ENCODE peak calls at places on chromosomes 5 and 9, in six cellular contexts. A, F, Z, S, N and D are unnamed samples.

GRCh38 chr5:112186401-112186990 is 232.6 kb downstream of the EPB41L4A start:
- DNase-seq in A (no peak), F (peak), Z (no peak), S (no peak), N (no peak), D (no peak)

GRCh38 chr5:133225671-133226152 is 173.9 kb downstream of the HSPA4 start:
- DNase-seq in A (no peak), F (peak), Z (no peak), S (no peak), N (no peak), D (peak)

GRCh38 chr9:112489876-112490661 is 3.4 kb downstream of the KIAA1958 start:
- DNase-seq in A (no peak), F (peak), Z (no peak), S (no peak), N (no peak), D (no peak)

GRCh38 chr5:52356311-52356918 is 431.3 kb upstream of the ITGA1 start:
- DNase-seq in A (no peak), F (peak), Z (no peak), S (no peak), N (no peak), D (no peak)

GRCh38 chr5:138450971-138451370 is 12.1 kb downstream of the REEP2 start:
- DNase-seq in A (no peak), F (no peak), Z (no peak), S (no peak), N (peak), D (no peak)

GRCh38 chr9:121736147-121736721 is 84.8 kb downstream of the DAB2IP start:
- DNase-seq in A (no peak), F (peak), Z (peak), S (peak), N (peak), D (no peak)

GRCh38 chr5:170070556-170071412 is 34.9 kb upstream of the FOXI1 start:
- DNase-seq in A (no peak), F (peak), Z (no peak), S (no peak), N (no peak), D (no peak)

GRCh38 chr9:20713172-20713571 is 29.1 kb downstream of the FOCAD start:
- DNase-seq in A (no peak), F (no peak), Z (no peak), S (no peak), N (no peak), D (no peak)

GRCh38 chr5:123755587-123756324 is 243.8 kb downstream of the CSNK1G3 start:
- DNase-seq in A (peak), F (no peak), Z (no peak), S (no peak), N (no peak), D (no peak)

GRCh38 chr9:113580041-113580953 is 116.8 kb downstream of the RGS3 start:
- DNase-seq in A (no peak), F (peak), Z (peak), S (no peak), N (peak), D (no peak)

GRCh38 chr9:137798142-137798541 is 79.4 kb upstream of the CACNA1B start:
- DNase-seq in A (no peak), F (no peak), Z (no peak), S (no peak), N (no peak), D (no peak)

GRCh38 chr5:39755986-39756385 is 331.2 kb upstream of the DAB2 start:
- DNase-seq in A (peak), F (no peak), Z (no peak), S (no peak), N (no peak), D (no peak)

GRCh38 chr5:102922111-102922510 is 167.0 kb downstream of the PAM start:
- DNase-seq in A (no peak), F (no peak), Z (no peak), S (no peak), N (no peak), D (no peak)

GRCh38 chr9:106862946-106863740 is at the start of gene ZNF462:
- DNase-seq in A (no peak), F (peak), Z (peak), S (peak), N (no peak), D (peak)

GRCh38 chr5:133599044-133599443 is 13.3 kb downstream of the FSTL4 start:
- DNase-seq in A (no peak), F (no peak), Z (no peak), S (no peak), N (no peak), D (peak)

GRCh38 chr9:104240890-104241289 is 146.8 kb downstream of the SMC2 start:
- DNase-seq in A (no peak), F (no peak), Z (no peak), S (no peak), N (no peak), D (no peak)

GRCh38 chr5:100502684-100503083 is 32.5 kb upstream of the FAM174A start:
- DNase-seq in A (no peak), F (no peak), Z (no peak), S (no peak), N (no peak), D (no peak)

GRCh38 chr9:108296056-108296455 is 559.7 kb downstream of the ACTL7B start:
- DNase-seq in A (peak), F (no peak), Z (no peak), S (no peak), N (no peak), D (no peak)

GRCh38 chr9:107723015-107723414 is 233.4 kb upstream of the KLF4 start:
- DNase-seq in A (no peak), F (no peak), Z (no peak), S (no peak), N (no peak), D (no peak)

GRCh38 chr5:23530571-23530970 is 23.2 kb downstream of the PRDM9 start:
- DNase-seq in A (no peak), F (no peak), Z (no peak), S (no peak), N (no peak), D (no peak)

GRCh38 chr9:76817489-76817888 is 53.3 kb downstream of the PCA3 start:
- DNase-seq in A (peak), F (no peak), Z (no peak), S (no peak), N (no peak), D (no peak)

GRCh38 chr9:14372437-14373318 is 58.7 kb upstream of the NFIB start:
- DNase-seq in A (no peak), F (no peak), Z (no peak), S (peak), N (no peak), D (no peak)

DNA sequence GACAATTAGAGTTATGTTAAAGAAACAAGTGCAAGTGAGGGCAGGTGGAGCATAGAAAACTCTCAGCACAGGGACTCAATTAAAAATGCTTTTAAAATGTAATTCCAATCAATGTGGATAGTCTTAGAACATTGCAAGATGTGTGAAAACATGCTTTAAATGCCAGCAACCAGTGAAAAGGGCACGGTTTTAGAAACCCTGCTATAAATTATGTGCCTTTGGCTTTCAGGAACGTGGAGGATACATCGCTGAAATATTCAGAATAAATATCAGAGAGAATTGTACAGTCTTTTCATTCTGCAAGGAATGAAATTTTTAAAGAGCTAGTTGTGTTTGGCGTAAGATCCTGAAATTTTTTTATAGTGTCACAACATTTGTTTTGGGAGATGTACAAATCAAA is 101.1 kb downstream of the TLE4 start:
- DNase-seq in A (no peak), F (no peak), Z (no peak), S (no peak), N (no peak), D (no peak)
- TF ChIP-seq CTCF in A (no peak), F (no peak), Z (no peak), S (no peak), N (no peak), D (no peak)

GRCh38 chr5:171323806-171324632 is 15.0 kb downstream of the TLX3 start:
- DNase-seq in A (no peak), F (no peak), Z (no peak), S (no peak), N (peak), D (no peak)
- TF ChIP-seq CTCF in A (no peak), F (no peak), Z (no peak), S (no peak), N (no peak), D (no peak)

GRCh38 chr5:109927639-109928038 is 237.9 kb downstream of the MAN2A1 start:
- DNase-seq in A (no peak), F (no peak), Z (no peak), S (no peak), N (no peak), D (no peak)

GRCh38 chr5:109924708-109925107 is 235.0 kb downstream of the MAN2A1 start:
- DNase-seq in A (no peak), F (no peak), Z (no peak), S (no peak), N (no peak), D (no peak)

GRCh38 chr5:109928046-109928445 is 238.3 kb downstream of the MAN2A1 start:
- DNase-seq in A (no peak), F (no peak), Z (no peak), S (no peak), N (no peak), D (no peak)

GRCh38 chr5:109931049-109931448 is 241.3 kb downstream of the MAN2A1 start:
- DNase-seq in A (no peak), F (no peak), Z (no peak), S (no peak), N (no peak), D (no peak)

GRCh38 chr5:109929371-109929770 is 239.6 kb downstream of the MAN2A1 start:
- DNase-seq in A (no peak), F (no peak), Z (no peak), S (no peak), N (no peak), D (no peak)
- TF ChIP-seq CTCF in A (no peak), F (no peak), Z (no peak), S (no peak), N (no peak), D (no peak)

GRCh38 chr5:9051779-9052178 is 494.1 kb downstream of the SEMA5A start:
- DNase-seq in A (no peak), F (no peak), Z (no peak), S (no peak), N (no peak), D (no peak)

GRCh38 chr5:9046756-9047481 is 499.0 kb downstream of the SEMA5A start:
- DNase-seq in A (peak), F (no peak), Z (no peak), S (no peak), N (no peak), D (no peak)

GRCh38 chr5:9047932-9048331 is 497.9 kb downstream of the SEMA5A start:
- DNase-seq in A (no peak), F (no peak), Z (no peak), S (no peak), N (no peak), D (no peak)

GRCh38 chr5:9042241-9042640 is 503.6 kb downstream of the SEMA5A start:
- DNase-seq in A (no peak), F (no peak), Z (no peak), S (no peak), N (no peak), D (no peak)

GRCh38 chr5:9045946-9046345 is 499.9 kb downstream of the SEMA5A start:
- DNase-seq in A (no peak), F (no peak), Z (no peak), S (no peak), N (no peak), D (no peak)
- TF ChIP-seq CTCF in A (no peak), F (no peak), Z (no peak), S (no peak), N (no peak), D (no peak)

DNA sequence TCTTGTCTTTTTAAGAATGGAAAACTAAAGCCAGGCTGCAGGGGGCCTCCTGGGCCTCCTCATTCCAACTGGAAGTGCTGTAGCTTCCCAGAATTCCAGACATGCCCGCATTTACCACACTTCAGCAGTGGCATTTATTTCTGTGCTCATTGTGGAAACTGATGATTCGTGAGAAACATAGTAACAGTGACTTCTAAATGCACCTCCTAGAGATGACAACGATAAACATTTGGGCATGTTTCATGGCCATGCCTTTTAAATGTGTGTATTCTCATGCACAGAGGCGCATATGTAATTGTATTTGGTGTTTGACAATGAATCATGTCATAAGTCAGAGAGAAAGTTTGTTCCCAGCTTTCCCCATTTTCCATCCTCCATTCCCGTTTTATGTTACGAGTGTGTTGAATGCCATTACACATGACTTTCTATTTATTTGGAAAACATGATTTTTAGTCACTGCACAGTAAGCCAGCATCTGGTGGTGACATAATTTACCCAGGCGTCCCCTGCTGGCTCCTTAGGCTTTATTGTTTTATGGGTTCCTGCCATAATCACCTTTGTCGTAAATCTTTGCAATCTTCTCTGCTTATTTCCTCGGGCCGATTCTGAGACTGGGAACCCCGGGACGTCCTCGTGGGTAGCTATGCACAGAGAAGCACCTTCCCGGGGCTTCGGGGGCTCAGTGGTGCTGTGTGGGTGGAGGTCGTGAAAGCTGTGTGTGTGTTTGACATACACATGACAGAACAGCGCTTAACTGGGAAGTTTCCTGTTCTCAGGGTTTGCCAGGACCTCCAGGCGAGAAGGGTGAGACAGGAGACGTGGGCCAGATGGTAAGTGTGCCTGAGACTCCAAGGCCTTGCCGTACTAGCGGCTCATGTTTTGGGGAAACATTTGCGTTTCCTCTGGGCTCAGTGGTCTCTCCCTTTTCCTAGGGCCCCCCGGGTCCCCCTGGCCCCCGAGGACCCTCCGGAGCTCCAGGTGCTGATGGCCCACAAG is 68.6 kb upstream of the FCN2 start:
- DNase-seq in A (peak), F (no peak), Z (no peak), S (no peak), N (no peak), D (no peak)
- TF ChIP-seq CTCF in A (peak), F (no peak), Z (no peak), S (no peak), N (no peak), D (no peak)

GRCh38 chr5:163815240-163815791 is 309.9 kb downstream of the MAT2B start:
- DNase-seq in A (no peak), F (no peak), Z (no peak), S (no peak), N (no peak), D (no peak)
- TF ChIP-seq CTCF in A (no peak), F (no peak), Z (no peak), S (no peak), N (no peak), D (no peak)

GRCh38 chr5:93252165-93252564 is 328.9 kb downstream of the NR2F1-AS1 start:
- DNase-seq in A (no peak), F (no peak), Z (no peak), S (no peak), N (no peak), D (no peak)
- TF ChIP-seq CTCF in A (no peak), F (peak), Z (no peak), S (no peak), N (no peak), D (no peak)

DNA sequence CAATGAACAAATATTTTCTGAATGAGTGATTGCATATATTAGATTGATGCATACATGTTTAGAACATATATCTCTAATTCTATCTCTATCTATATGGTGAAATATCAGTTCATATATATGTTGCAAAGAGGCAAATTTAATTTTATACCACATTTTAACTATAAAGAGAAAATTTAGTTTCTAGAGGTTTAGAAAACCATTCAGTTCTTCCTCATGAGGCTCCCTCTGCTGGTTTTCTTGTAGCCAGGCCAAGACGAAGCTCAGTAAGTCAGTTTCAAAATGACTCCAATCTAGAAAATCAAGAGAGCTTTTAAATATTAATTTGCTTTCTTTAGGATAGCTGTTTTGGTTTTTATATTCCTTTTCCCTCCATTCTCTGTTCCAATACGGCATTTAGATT is 312.1 kb downstream of the TMEM232 start:
- DNase-seq in A (no peak), F (peak), Z (no peak), S (no peak), N (no peak), D (no peak)
- TF ChIP-seq CTCF in A (peak), F (peak), Z (peak), S (no peak), N (peak), D (peak)

GRCh38 chr5:146291421-146292074 is 47.1 kb upstream of the POU4F3 start:
- DNase-seq in A (no peak), F (peak), Z (no peak), S (no peak), N (no peak), D (no peak)
- TF ChIP-seq CTCF in A (peak), F (peak), Z (peak), S (peak), N (peak), D (peak)